ENCODE peak calls at places on chromosome 19, in seven cellular contexts. Q is tibial nerve, B is prostate gland, T is transverse colon, A is uterus, Z is endothelial cell of umbilical vein, D is Peyer's patch. W is an unnamed sample.

GRCh38 chr19:6925801-6926751 is 38.7 kb downstream of the ADGRE1 start:
- DNase-seq in Q (no peak), B (no peak), T (no peak), A (no peak), Z (no peak), D (no peak), W (peak)

GRCh38 chr19:23116802-23117571 is at the start of gene ZNF730:
- DNase-seq in Q (no peak), B (peak), T (peak), A (peak), Z (peak), D (no peak), W (peak)

GRCh38 chr19:6108721-6109633 is 1.3 kb downstream of the RFX2 start:
- DNase-seq in Q (peak), B (peak), T (peak), A (peak), Z (peak), D (peak), W (no peak)

GRCh38 chr19:44951179-44952159 is 3.7 kb upstream of the CLPTM1 start:
- DNase-seq in Q (peak), B (peak), T (peak), A (peak), Z (peak), D (peak), W (peak)

GRCh38 chr19:29715695-29716581 is 877 bp upstream of the C19orf12 start:
- DNase-seq in Q (no peak), B (no peak), T (peak), A (no peak), Z (no peak), D (no peak), W (no peak)

GRCh38 chr19:2055871-2056809 is 5.1 kb upstream of the MKNK2 start:
- DNase-seq in Q (peak), B (peak), T (peak), A (peak), Z (peak), D (peak), W (no peak)

GRCh38 chr19:45402469-45403070 is 2.3 kb downstream of the PPP1R13L start:
- DNase-seq in Q (no peak), B (peak), T (peak), A (no peak), Z (peak), D (peak), W (peak)

GRCh38 chr19:48501961-48502719 is 9.5 kb downstream of the LMTK3 start:
- DNase-seq in Q (no peak), B (peak), T (peak), A (peak), Z (no peak), D (peak), W (peak)

GRCh38 chr19:17209126-17210036 is 5.8 kb upstream of the USE1 start:
- DNase-seq in Q (no peak), B (no peak), T (peak), A (no peak), Z (peak), D (peak), W (peak)

GRCh38 chr19:52670046-52670445 is 31.9 kb upstream of the ZNF83 start:
- DNase-seq in Q (no peak), B (no peak), T (peak), A (no peak), Z (no peak), D (no peak), W (no peak)

GRCh38 chr19:3411636-3412035 is 45.3 kb downstream of the NFIC start:
- DNase-seq in Q (no peak), B (no peak), T (no peak), A (no peak), Z (no peak), D (no peak), W (no peak)

GRCh38 chr19:40443930-40444180 is 280 bp downstream of the SERTAD3 start:
- DNase-seq in Q (no peak), B (no peak), T (no peak), A (no peak), Z (no peak), D (no peak), W (no peak)

GRCh38 chr19:38388310-38389100 is at the start of gene SPRED3:
- DNase-seq in Q (no peak), B (peak), T (no peak), A (peak), Z (no peak), D (no peak), W (no peak)

GRCh38 chr19:53195265-53195879 is 2.2 kb upstream of the ZNF665 start:
- DNase-seq in Q (peak), B (peak), T (peak), A (peak), Z (peak), D (peak), W (peak)

GRCh38 chr19:35055715-35056179 is 14.2 kb downstream of the HPN start:
- DNase-seq in Q (no peak), B (no peak), T (no peak), A (no peak), Z (no peak), D (no peak), W (no peak)

GRCh38 chr19:6047741-6048231 is 62.5 kb downstream of the RFX2 start:
- DNase-seq in Q (no peak), B (no peak), T (no peak), A (peak), Z (peak), D (no peak), W (no peak)

GRCh38 chr19:33290956-33291622 is 11.2 kb downstream of the CEBPA start:
- DNase-seq in Q (no peak), B (no peak), T (peak), A (no peak), Z (no peak), D (no peak), W (no peak)

GRCh38 chr19:44332145-44332544 is 24.3 kb downstream of the ZNF112 start:
- DNase-seq in Q (no peak), B (no peak), T (no peak), A (no peak), Z (no peak), D (no peak), W (no peak)

GRCh38 chr19:32178401-32178800 is 167.0 kb upstream of the ZNF507 start:
- DNase-seq in Q (no peak), B (no peak), T (no peak), A (no peak), Z (no peak), D (no peak), W (no peak)

GRCh38 chr19:32176591-32176990 is 168.8 kb upstream of the ZNF507 start:
- DNase-seq in Q (no peak), B (no peak), T (no peak), A (no peak), Z (no peak), D (no peak), W (no peak)

GRCh38 chr19:32177686-32178085 is 167.7 kb upstream of the ZNF507 start:
- DNase-seq in Q (no peak), B (no peak), T (no peak), A (no peak), Z (no peak), D (no peak), W (no peak)

GRCh38 chr19:32181356-32181920 is 164.0 kb upstream of the ZNF507 start:
- DNase-seq in Q (no peak), B (no peak), T (no peak), A (no peak), Z (no peak), D (no peak), W (no peak)

DNA sequence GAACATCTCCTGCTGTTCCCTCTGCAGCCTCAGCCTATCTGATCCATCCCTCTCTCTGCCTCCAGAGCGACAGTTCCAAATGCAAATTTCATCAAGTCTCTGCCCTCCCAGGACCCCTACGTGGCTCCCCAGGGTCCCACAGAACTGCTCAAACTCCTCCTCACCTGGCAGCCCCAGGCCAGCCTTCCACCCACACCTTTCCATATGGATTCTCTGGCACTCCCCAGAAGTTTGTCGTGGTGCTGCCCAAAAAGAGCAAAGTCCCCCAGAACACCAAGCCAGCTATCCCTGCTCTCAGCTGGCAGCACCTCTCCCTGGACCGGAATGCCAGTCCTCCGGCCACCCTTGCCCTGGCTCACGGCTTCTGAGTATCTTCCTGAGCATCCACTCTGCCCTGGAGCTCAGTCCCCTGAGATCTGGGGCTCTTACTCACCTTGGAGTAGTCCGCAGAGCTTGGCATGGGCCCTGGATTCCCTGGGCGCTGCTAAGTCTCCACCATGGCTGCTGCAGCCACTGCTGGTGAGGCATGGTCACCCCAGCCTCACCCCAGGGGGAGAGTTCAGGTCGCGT is 166.5 kb upstream of the ZNF507 start:
- DNase-seq in Q (no peak), B (no peak), T (no peak), A (no peak), Z (no peak), D (no peak), W (no peak)
- TF ChIP-seq POLR2A in Q (no peak), B (no peak), T (no peak), A (no peak), Z (no peak), D (no peak), W (no peak)

DNA sequence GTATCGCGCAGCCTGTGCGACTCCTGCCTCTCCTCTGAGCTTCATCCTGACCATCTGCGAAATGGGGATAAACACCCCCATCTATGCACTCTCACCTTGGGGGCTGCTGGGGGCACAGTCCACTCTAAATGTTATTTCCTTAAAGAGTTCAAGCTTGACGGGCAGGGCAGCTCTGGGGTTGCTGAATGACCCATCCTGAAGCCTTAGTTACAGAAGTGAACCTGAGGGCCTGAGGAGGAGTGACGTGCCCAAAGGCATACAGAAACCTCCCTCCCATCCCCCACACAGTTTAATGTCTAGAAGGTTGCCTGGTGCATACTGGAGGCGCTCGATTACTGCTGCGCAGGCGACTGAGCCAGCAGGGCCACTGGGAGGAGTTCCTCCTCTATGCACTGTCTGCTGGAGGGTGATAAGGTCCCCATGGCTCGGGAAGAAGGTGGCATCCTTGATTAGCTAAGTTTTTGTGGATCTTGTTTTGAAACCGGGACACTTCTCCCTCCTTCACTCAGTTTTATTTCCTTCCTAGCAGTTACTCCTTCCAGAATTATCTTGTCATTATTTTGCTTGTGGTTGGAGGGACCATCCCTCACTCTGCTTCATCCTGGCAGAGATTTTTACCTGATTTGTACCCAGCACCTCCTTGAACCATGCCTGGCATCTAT is 572 bp upstream of the FKBP8 start:
- DNase-seq in Q (peak), B (no peak), T (peak), A (no peak), Z (peak), D (peak), W (peak)
- TF ChIP-seq POLR2A in Q (no peak), B (no peak), T (peak), A (no peak), Z (no peak), D (peak), W (peak)

DNA sequence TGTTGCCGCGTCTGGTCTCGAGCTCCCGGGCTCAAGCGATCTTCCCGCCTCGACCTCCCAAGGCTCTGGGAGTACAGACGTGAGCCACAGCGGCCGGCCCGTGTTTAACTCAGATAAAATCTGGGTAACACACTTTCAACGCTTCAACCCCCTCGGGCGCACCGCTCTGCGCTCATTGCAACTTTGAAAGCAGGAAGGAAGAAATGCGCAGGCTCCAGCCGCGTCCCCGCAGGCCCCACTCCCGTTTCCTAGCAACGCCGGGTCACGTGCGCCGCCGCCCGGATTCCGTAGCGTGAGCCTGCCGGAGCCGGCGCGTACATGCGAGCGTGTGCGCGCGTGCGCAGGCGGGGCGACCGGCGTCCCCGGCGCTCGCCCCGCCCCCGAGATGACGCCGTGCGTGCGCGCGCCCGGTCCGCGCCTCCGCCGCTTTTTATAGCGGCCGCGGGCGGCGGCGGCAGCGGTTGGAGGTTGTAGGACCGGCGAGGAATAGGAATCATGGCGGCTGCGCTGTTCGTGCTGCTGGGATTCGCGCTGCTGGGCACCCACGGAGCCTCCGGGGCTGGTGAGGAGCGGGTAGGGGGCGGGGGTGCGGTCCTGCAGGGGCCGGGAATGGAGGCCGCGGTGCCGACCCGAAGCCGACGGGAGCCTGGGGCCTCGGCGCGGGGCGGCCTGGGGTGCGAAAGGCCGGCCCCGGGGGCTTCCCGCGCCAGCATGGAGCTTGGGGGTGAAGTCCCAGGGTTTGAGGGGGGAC is at the start of gene BSG:
- DNase-seq in Q (peak), B (peak), T (peak), A (peak), Z (peak), D (peak), W (peak)
- TF ChIP-seq POLR2A in Q (peak), B (peak), T (peak), A (peak), Z (peak), D (peak), W (peak)

GRCh38 chr19:49876422-49877019 is 634 bp downstream of the AKT1S1 start:
- DNase-seq in Q (peak), B (peak), T (peak), A (peak), Z (peak), D (peak), W (no peak)
- TF ChIP-seq POLR2A in Q (peak), B (peak), T (peak), A (peak), Z (peak), D (peak), W (peak)

GRCh38 chr19:13150187-13150918 is at the start of the genes IER2 and STX10:
- DNase-seq in Q (peak), B (peak), T (peak), A (peak), Z (peak), D (peak), W (peak)
- TF ChIP-seq POLR2A in Q (peak), B (peak), T (peak), A (peak), Z (peak), D (peak), W (no peak)

GRCh38 chr19:12945479-12946091 is at the start of gene RAD23A:
- DNase-seq in Q (peak), B (peak), T (peak), A (peak), Z (peak), D (peak), W (peak)
- TF ChIP-seq POLR2A in Q (peak), B (peak), T (peak), A (peak), Z (peak), D (peak), W (peak)

GRCh38 chr19:46788101-46788967 is at the start of gene SLC1A5:
- DNase-seq in Q (peak), B (peak), T (peak), A (peak), Z (peak), D (peak), W (peak)

GRCh38 chr19:46788968-46789338 is 559 bp upstream of the SLC1A5 start:
- DNase-seq in Q (no peak), B (no peak), T (no peak), A (no peak), Z (no peak), D (no peak), W (no peak)

GRCh38 chr19:46786236-46787039 is 2.0 kb downstream of the SLC1A5 start:
- DNase-seq in Q (peak), B (peak), T (peak), A (peak), Z (peak), D (peak), W (peak)

GRCh38 chr19:46787040-46787330 is 1.4 kb downstream of the SLC1A5 start:
- DNase-seq in Q (no peak), B (no peak), T (no peak), A (no peak), Z (no peak), D (no peak), W (no peak)

DNA sequence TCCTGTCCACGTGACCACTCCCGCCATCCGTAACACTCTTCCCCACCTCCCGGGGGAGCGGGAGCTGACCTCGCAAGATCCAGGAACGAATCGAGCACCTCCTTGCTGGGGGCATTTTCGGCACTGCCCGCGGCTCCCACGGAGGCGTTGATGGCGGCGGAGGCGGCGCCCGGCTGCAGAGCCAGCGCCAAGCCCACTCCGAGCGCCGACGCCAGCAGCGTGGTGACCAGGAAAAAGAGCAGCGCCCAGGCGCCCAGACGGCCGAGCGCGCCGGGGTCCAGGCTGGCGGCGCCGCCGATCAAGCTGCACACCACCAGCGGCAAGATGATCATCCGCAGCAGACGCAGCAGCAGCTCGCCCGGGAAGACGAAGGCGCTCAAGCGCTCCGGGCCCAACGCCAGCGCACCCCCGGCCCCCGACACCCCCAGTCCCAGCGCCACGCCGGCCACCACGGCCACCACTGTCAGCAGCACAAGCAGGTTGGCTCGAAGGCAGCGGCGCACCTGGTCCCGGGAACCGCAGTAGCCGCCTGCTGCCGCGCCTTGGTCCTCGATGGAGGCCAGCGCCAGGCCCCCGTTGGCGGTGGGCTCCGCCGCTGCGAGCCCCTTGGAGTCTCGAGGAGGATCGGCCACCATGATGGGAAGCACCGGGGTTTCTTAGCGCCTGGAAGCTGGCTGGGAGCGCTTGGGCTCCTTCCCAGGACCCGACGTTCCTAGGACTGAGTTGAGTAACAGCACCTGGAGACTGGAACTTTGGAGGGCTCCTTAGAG is 878 bp downstream of the SLC1A5 start:
- DNase-seq in Q (peak), B (no peak), T (peak), A (peak), Z (peak), D (peak), W (no peak)
- TF ChIP-seq POLR2A in Q (no peak), B (no peak), T (peak), A (no peak), Z (no peak), D (peak), W (no peak)

DNA sequence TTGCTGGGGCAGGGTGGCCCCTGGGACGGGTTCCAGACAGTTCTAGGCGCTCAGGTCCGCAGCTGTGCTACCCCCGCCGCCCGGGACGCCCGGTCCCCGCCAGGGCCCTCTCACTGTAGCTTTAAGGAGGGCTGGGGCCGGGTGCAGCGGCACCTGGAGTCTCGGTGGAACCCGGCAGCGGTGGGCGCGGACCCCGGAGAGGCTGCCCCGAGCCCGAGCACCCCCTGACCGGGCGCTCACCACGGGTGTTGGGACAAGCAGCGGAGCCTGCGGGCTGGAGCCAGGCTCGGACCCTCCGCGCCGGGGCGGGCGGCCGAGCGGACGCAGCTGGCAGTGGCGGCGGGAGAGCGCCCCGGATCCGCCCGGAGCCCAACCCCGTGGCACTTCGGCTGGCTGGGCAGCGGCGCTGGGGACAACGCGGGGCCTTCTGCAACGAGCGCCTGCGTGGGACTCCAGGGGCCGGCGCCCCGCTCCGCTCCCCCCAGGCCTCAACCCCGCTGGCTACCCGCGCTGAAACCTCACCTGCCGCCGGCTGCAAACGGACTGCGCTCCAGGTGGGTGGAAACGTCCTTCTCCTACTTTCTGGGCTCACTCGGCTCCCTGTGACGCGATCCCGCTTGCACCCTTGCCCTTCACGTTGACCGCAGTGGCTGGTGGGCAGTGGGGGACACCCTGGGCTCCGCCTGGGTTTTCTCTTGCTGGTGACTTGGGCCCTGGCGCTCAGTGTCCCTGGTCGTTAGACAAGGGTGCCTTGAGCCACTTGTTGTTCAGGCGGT is 81.1 kb downstream of the ZNF429 start:
- DNase-seq in Q (no peak), B (peak), T (peak), A (no peak), Z (no peak), D (no peak), W (no peak)
- TF ChIP-seq POLR2A in Q (no peak), B (no peak), T (no peak), A (no peak), Z (no peak), D (no peak), W (no peak)

GRCh38 chr19:4534836-4535658 is at the start of gene PLIN5:
- DNase-seq in Q (peak), B (peak), T (peak), A (peak), Z (peak), D (peak), W (peak)
- TF ChIP-seq POLR2A in Q (no peak), B (peak), T (no peak), A (no peak), Z (no peak), D (no peak), W (no peak)

GRCh38 chr19:9791552-9792181 is 23.1 kb upstream of the ZNF846 start:
- DNase-seq in Q (peak), B (peak), T (peak), A (peak), Z (peak), D (peak), W (peak)
- TF ChIP-seq POLR2A in Q (peak), B (peak), T (peak), A (peak), Z (no peak), D (peak), W (no peak)